ENCODE peak calls at places on chromosome 1, in eight cellular contexts. B, G, K, V, S, F, I and X are unnamed samples.

GRCh38 chr1:177185209-177185608 is 14.5 kb downstream of the BRINP2 start:
- DNase-seq in B (peak; percentile 1), G (no peak), K (no peak), V (no peak), S (no peak), F (no peak), I (no peak), X (no peak)

GRCh38 chr1:201214461-201214860 is 23.8 kb downstream of the IGFN1 start:
- DNase-seq in B (no peak), G (no peak), K (no peak), V (no peak), S (no peak), F (no peak), I (no peak), X (no peak)

GRCh38 chr1:201656670-201657032 is 117.7 kb downstream of the NAV1 start:
- DNase-seq in B (no peak), G (no peak), K (no peak), V (no peak), S (no peak), F (no peak), I (no peak), X (no peak)

GRCh38 chr1:223708001-223708359 is 4.4 kb upstream of the CAPN2 start:
- DNase-seq in B (peak; percentile 69), G (no peak), K (no peak), V (no peak), S (no peak), F (no peak), I (no peak), X (no peak)

GRCh38 chr1:165408518-165408917 is 36.4 kb downstream of the RXRG start:
- DNase-seq in B (peak; percentile 45), G (peak; percentile 19), K (no peak), V (no peak), S (no peak), F (no peak), I (no peak), X (no peak)

GRCh38 chr1:48216276-48216675 is 6.2 kb upstream of the SLC5A9 start:
- DNase-seq in B (no peak), G (no peak), K (no peak), V (no peak), S (no peak), F (no peak), I (no peak), X (no peak)

GRCh38 chr1:225651376-225651871 is 1.5 kb downstream of the ENAH start:
- DNase-seq in B (no peak), G (peak; percentile 57), K (no peak), V (no peak), S (no peak), F (no peak), I (no peak), X (no peak)

GRCh38 chr1:199859525-199859924 is 168.0 kb upstream of the NR5A2 start:
- DNase-seq in B (no peak), G (peak; percentile 97), K (no peak), V (no peak), S (no peak), F (no peak), I (no peak), X (no peak)

GRCh38 chr1:34787461-34788420 is 5.1 kb upstream of the GJA4 start:
- DNase-seq in B (no peak), G (peak; percentile 53), K (peak; percentile 54), V (no peak), S (no peak), F (no peak), I (no peak), X (no peak)

DNA sequence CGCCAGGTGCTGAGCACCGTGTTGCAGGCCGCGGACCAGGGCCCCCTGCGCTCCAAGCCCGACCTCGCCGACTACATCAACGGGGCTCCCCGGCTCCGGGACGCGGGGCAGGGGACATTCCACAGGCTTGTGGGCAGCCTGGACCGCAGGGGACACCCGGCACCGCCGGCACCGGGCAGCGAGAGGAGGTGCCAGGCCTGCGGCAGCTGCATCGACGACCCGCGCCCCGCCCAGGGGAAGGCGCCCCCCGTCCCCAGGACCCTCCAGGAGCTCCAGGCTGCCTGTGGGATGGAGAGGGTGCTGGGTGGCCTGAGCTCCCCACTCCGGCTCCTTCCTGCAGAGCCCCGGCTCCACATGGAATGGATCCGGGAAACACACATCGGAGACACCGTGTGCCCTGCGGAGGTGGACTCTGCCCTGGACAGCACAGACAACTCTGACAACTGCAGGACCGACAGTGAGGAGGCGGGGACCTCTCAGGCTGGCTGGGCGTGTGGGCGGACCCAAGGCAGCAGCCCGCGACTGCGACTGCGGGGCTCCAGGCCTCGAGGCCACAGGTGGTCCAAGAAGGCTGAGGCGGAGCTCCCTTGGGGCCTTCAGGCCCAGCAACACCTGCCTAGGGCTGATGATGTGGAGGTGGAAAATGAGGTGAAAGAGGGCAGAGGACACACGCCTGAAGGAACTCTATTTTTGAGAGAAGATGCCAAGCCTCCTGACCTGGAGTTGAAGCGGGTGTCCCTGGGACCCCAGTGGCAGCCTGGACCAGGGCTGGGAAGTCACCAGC is 22.8 kb downstream of the KIAA1614 start:
- DNase-seq in B (no peak), G (no peak), K (no peak), V (no peak), S (no peak), F (peak; percentile 60), I (no peak), X (peak; percentile 74)
- TF ChIP-seq POLR2A in B (no peak), G (no peak), K (no peak), V (no peak), S (no peak), F (no peak), I (no peak), X (no peak)

GRCh38 chr1:40757084-40757483 is 26.5 kb upstream of the KCNQ4 start:
- DNase-seq in B (no peak), G (no peak), K (no peak), V (no peak), S (no peak), F (no peak), I (no peak), X (no peak)

GRCh38 chr1:40758004-40758403 is 25.6 kb upstream of the KCNQ4 start:
- DNase-seq in B (no peak), G (no peak), K (no peak), V (no peak), S (no peak), F (no peak), I (no peak), X (no peak)

GRCh38 chr1:40760984-40761383 is 22.6 kb upstream of the KCNQ4 start:
- DNase-seq in B (no peak), G (no peak), K (no peak), V (no peak), S (no peak), F (no peak), I (no peak), X (no peak)

GRCh38 chr1:40756523-40756922 is 27.1 kb upstream of the KCNQ4 start:
- DNase-seq in B (no peak), G (no peak), K (no peak), V (no peak), S (no peak), F (no peak), I (no peak), X (no peak)

DNA sequence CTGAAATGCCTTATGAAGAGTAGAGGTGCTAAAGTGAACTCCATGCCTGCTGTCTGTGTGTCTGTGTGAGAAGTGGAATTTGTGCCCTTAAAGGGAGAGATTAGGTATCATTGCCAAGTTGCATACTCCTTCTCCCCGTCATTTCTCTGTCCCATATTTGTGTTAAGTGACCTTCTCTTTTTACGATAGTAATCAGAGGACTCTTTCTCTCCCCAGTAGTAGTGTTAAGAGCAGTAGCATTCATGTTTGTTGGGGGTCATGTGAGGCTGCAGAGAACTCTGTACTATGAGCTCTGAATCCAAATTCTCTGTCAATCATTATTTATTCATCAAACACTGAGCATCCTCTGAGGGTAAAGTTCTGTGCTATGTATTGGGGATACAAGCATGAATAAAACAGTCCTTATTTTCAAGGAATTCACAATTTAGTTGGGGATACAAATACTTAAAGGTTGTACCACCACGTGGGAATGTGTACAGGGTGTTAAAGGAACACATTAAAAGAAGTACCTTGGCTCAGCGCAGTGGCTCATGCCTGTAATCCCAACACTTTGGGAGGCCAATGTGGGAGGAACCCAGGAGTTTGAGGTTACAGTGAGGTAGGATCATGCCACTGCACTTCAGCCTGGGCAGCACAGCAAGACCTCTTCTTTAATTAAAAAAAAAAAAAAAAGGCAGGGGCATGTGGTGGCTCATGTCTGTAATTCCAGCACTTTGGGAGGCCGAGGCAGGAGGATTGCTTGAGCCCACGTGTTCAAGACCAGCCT is 24.8 kb upstream of the KCNQ4 start:
- DNase-seq in B (no peak), G (no peak), K (no peak), V (no peak), S (no peak), F (no peak), I (no peak), X (no peak)
- TF ChIP-seq POLR2AphosphoS5 in B (no peak), G (no peak), K (no peak), V (no peak), S (no peak), F (no peak), I (no peak), X (no peak)

DNA sequence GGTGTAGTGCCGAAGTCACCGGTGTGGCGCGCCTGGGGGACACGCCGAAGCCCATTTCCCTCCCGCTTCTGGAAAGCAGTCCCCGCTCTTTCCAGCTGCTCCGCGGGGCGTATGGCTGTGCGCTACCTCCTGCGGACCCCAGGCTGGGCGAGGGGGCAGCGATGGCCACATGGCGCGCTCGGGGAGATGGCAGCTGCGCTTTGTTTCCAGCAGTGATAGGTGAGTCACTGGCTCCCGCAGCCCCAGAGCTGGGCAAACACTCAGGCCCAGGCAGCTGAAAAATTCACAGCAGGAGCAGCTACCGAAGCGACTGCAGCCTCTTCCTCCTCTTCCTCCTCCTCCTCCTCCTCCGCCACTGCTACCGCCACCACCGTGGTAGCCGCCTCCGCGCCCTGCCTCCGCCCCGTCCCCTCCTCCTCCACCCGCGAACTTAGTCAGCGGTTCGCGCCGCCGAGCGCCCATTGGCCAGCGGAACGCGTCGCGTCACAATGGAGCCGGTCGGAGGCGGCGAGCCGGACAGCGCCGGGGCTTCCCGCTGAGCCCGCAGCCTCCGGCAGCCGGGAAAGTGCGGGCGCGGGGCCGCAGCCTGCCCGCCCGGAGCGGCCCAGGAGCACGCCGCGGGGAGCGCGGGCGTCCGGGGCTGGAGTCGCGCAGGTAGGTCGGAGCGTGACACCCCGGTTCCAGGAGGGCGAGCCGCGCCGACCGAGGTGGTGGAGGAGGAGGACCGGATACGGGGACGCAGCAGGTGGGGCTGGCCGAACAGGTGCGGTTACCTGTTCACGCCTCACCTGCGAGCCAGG is at the start of gene LRRC8B:
- DNase-seq in B (peak; percentile 74), G (peak; percentile 89), K (peak; percentile 92), V (peak; percentile 60), S (peak; percentile 90), F (peak; percentile 72), I (peak; percentile 71), X (peak; percentile 72)
- TF ChIP-seq POLR2A in B (peak; percentile 58), G (peak; percentile 54), K (no peak), V (peak; percentile 66), S (peak; percentile 62), F (peak; percentile 67), I (peak; percentile 90), X (peak; percentile 35)

DNA sequence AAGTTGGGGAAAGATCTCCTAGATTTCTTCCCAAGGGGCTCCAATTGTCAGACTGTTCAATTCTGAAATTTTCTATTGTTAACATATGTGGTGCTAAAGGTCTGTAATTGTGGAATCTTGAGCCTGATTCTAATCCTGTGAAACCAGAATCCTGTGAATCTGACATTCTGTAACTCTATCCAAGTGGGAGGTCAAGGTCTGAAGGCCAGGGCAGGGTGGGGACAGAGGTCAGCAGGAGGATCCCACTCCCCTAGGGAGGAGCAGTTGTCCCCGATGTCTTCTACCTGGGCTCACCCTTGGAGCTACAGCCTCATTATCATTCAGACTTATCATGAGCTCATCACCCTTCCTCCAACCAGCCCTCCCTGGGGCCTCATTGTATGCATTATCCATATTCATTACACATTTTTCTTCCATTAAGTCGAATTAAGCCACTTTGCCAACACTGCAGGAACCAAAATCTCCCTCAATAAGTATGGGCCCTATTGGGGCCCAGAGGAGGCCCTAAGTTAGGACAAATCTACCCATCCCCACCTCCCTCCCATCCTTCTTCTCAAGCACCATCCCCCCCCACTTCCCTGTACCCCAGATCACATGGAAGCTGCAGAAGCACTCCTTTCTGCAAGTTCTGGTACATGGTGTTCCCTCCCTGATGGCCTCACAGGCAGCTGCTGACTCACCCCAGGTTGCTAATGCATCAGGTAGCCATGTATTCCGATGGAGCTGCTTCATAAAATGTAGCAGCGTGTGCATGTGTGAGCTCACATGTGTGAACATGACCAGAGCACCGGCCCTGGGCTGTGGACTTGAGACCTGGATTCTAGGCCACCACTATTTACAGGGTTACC is 32.4 kb downstream of the SHISAL2A start:
- DNase-seq in B (no peak), G (no peak), K (no peak), V (no peak), S (no peak), F (no peak), I (no peak), X (no peak)
- TF ChIP-seq POLR2AphosphoS5 in B (no peak), G (no peak), K (no peak), V (no peak), S (no peak), F (no peak), I (no peak), X (no peak)